ENCODE peak calls at places on chromosomes 2 and 18, in four cellular contexts. Q is IMR-90, O is H9, R is H1. L is an unnamed sample.

GRCh38 chr2:25728559-25728958 is 55.2 kb upstream of the DTNB start:
- DNase-seq in Q (no peak), O (no peak), R (no peak), L (no peak)

GRCh38 chr2:165700511-165700910 is 93.5 kb downstream of the GALNT3 start:
- DNase-seq in Q (no peak), O (peak; percentile 43), R (no peak), L (peak; percentile 23)

GRCh38 chr2:219405958-219406860 is 12.0 kb upstream of the DES start:
- DNase-seq in Q (no peak), O (no peak), R (no peak), L (no peak)

GRCh38 chr2:19710230-19710629 is 191.6 kb downstream of the TTC32 start:
- DNase-seq in Q (no peak), O (no peak), R (no peak), L (no peak)

GRCh38 chr2:223536546-223536945 is 65.6 kb downstream of the SCG2 start:
- DNase-seq in Q (no peak), O (no peak), R (no peak), L (no peak)

GRCh38 chr2:217617496-217618085 is 385.2 kb downstream of the TNS1 start:
- DNase-seq in Q (peak; percentile 18), O (no peak), R (no peak), L (no peak)

GRCh38 chr18:47184419-47185050 is 8.4 kb upstream of the IER3IP1 start:
- DNase-seq in Q (peak; percentile 51), O (no peak), R (no peak), L (peak; percentile 56)

GRCh38 chr2:10019174-10019971 is 24.0 kb upstream of the KLF11 start:
- DNase-seq in Q (peak; percentile 37), O (no peak), R (no peak), L (no peak)

GRCh38 chr2:204825054-204825453 is 279.8 kb downstream of the PARD3B start:
- DNase-seq in Q (peak; percentile 7), O (no peak), R (no peak), L (peak; percentile 49)

GRCh38 chr18:58756148-58756547 is 84.9 kb downstream of the MALT1 start:
- DNase-seq in Q (no peak), O (no peak), R (no peak), L (peak; percentile 12)

GRCh38 chr2:191376981-191377629 is 131.9 kb downstream of the MYO1B start:
- DNase-seq in Q (peak; percentile 93), O (no peak), R (no peak), L (peak; percentile 85)

GRCh38 chr2:39411186-39411944 is 25.7 kb downstream of the MAP4K3 start:
- DNase-seq in Q (peak; percentile 96), O (no peak), R (no peak), L (peak; percentile 74)

GRCh38 chr2:84458436-84459027 is 548 bp downstream of the SUCLG1 start:
- DNase-seq in Q (peak; percentile 12), O (no peak), R (no peak), L (no peak)

GRCh38 chr2:48414980-48415764 is 114.8 kb upstream of the STON1 start:
- DNase-seq in Q (no peak), O (no peak), R (no peak), L (peak; percentile 13)

GRCh38 chr18:24403076-24403475 is 5.5 kb upstream of the OSBPL1A start:
- DNase-seq in Q (no peak), O (no peak), R (no peak), L (peak; percentile 22)

GRCh38 chr2:36889782-36890181 is 76.6 kb downstream of the STRN start:
- DNase-seq in Q (peak; percentile 99), O (no peak), R (no peak), L (no peak)

GRCh38 chr2:209523778-209524362 is 100.0 kb downstream of the MAP2 start:
- DNase-seq in Q (peak; percentile 2), O (no peak), R (no peak), L (no peak)

GRCh38 chr2:189545424-189545823 is 35.2 kb downstream of the SLC40A1 start:
- DNase-seq in Q (no peak), O (no peak), R (no peak), L (no peak)

GRCh38 chr2:167925775-167926174 is 321.6 kb downstream of the STK39 start:
- DNase-seq in Q (no peak), O (no peak), R (no peak), L (no peak)

GRCh38 chr2:120856421-120856862 is 120.8 kb downstream of the GLI2 start:
- DNase-seq in Q (peak; percentile 63), O (peak; percentile 77), R (no peak), L (peak; percentile 95)

GRCh38 chr2:62456721-62457539 is 49.1 kb downstream of the TMEM17 start:
- DNase-seq in Q (peak; percentile 78), O (peak; percentile 88), R (peak; percentile 44), L (peak; percentile 85)

GRCh38 chr2:207135801-207136457 is 29.8 kb downstream of the KLF7 start:
- DNase-seq in Q (no peak), O (no peak), R (no peak), L (no peak)

GRCh38 chr2:105394951-105395611 is 3.8 kb downstream of the FHL2 start:
- DNase-seq in Q (peak; percentile 56), O (no peak), R (no peak), L (no peak)

GRCh38 chr2:205775091-205775876 is 93.0 kb downstream of the NRP2 start:
- DNase-seq in Q (peak; percentile 70), O (no peak), R (no peak), L (no peak)

GRCh38 chr18:74256190-74256589 is 35.6 kb downstream of the CYB5A start:
- DNase-seq in Q (no peak), O (no peak), R (no peak), L (peak; percentile 68)

GRCh38 chr18:74252032-74252380 is 39.8 kb downstream of the CYB5A start:
- DNase-seq in Q (peak; percentile 53), O (no peak), R (no peak), L (no peak)

GRCh38 chr18:74257083-74257482 is 34.7 kb downstream of the CYB5A start:
- DNase-seq in Q (no peak), O (no peak), R (no peak), L (no peak)

GRCh38 chr18:74251297-74252031 is 40.3 kb downstream of the CYB5A start:
- DNase-seq in Q (peak; percentile 72), O (no peak), R (no peak), L (peak; percentile 72)

GRCh38 chr18:74255022-74255658 is 36.6 kb downstream of the CYB5A start:
- DNase-seq in Q (peak; percentile 12), O (no peak), R (no peak), L (no peak)
- H2AK5ac ChIP-seq in Q (no peak overlapping the region), O (no peak overlapping the region), R (peak overlapping the region; percentile 46), L (no peak overlapping the region)

GRCh38 chr18:35291166-35291565 is 1.1 kb upstream of the ZSCAN30 start:
- DNase-seq in Q (no peak), O (no peak), R (no peak), L (no peak)
- H4K5ac ChIP-seq in Q (no peak overlapping the region), O (no peak overlapping the region), R (no peak overlapping the region), L (no peak overlapping the region)

GRCh38 chr18:48866856-48867255 is 83.9 kb downstream of the SMAD7 start:
- DNase-seq in Q (no peak), O (no peak), R (no peak), L (no peak)
- H2AK5ac ChIP-seq in Q (peak overlapping the region; percentile 60), O (no peak overlapping the region), R (no peak overlapping the region), L (no peak overlapping the region)

DNA sequence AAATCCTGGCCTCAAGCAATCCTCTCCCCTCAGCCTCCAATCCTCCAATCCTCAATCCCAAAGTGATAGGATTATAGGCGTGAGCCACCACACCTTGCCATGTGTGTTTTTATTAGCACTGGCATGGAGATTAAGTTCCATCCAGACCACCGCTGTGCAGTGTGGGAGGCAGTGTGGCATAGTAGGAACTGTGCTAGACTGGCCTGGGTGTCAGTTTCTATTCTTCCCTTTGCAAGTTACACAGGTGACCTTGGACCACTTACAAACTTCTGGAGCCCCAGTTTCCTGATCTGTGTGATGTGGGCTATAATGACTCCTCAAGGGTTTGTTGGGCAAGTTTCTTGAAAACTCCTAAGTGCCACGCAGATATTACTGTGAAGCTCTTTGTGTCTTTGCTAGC is 92.9 kb downstream of the LBH start:
- DNase-seq in Q (no peak), O (no peak), R (no peak), L (no peak)
- H4K5ac ChIP-seq in Q (no peak overlapping the region), O (no peak overlapping the region), R (no peak overlapping the region), L (no peak overlapping the region)

GRCh38 chr18:75546964-75547363 is 119.5 kb upstream of the SMIM21 start:
- DNase-seq in Q (no peak), O (peak; percentile 36), R (no peak), L (peak; percentile 22)

GRCh38 chr18:75545189-75545588 is 117.7 kb upstream of the SMIM21 start:
- DNase-seq in Q (no peak), O (no peak), R (no peak), L (no peak)

GRCh38 chr18:75551071-75551470 is 123.6 kb upstream of the SMIM21 start:
- DNase-seq in Q (no peak), O (no peak), R (no peak), L (no peak)

GRCh38 chr18:75544496-75544895 is 117.0 kb upstream of the SMIM21 start:
- DNase-seq in Q (peak; percentile 59), O (no peak), R (no peak), L (no peak)

GRCh38 chr18:75548353-75548752 is 120.8 kb upstream of the SMIM21 start:
- DNase-seq in Q (no peak), O (peak; percentile 71), R (no peak), L (peak; percentile 77)
- H2AK5ac ChIP-seq in Q (no peak overlapping the region), O (no peak overlapping the region), R (no peak overlapping the region), L (no peak overlapping the region)

GRCh38 chr2:40458271-40458794 is 6.4 kb upstream of the SLC8A1 start:
- DNase-seq in Q (no peak), O (no peak), R (no peak), L (peak; percentile 10)
- H4K5ac ChIP-seq in Q (no peak overlapping the region), O (no peak overlapping the region), R (no peak overlapping the region), L (no peak overlapping the region)

L was measured in mesendoderm.